ENCODE peak calls at places on chromosomes 12 and 14, in five cellular contexts. F is brain microvascular endothelial cell, I is IMR-90, B is natural killer cell, P is GM12865. W is an unnamed sample.

GRCh38 chr14:64232095-64232830 is 61.9 kb downstream of the ESR2 start:
- DNase-seq in F (peak; percentile 92), I (peak; percentile 96), B (no peak), P (peak; percentile 74), W (no peak)

GRCh38 chr12:40033260-40033649 is 72.6 kb downstream of the SLC2A13 start:
- DNase-seq in F (no peak), I (no peak), B (no peak), P (no peak), W (no peak)

GRCh38 chr14:20345366-20345765 is 1.9 kb downstream of the PARP2 start:
- DNase-seq in F (no peak), I (no peak), B (no peak), P (no peak), W (no peak)

GRCh38 chr14:73008501-73008900 is 18.4 kb downstream of the ZFYVE1 start:
- DNase-seq in F (peak; percentile 14), I (peak; percentile 88), B (no peak), P (no peak), W (no peak)

GRCh38 chr12:96044017-96044985 is 8.9 kb upstream of the LTA4H start:
- DNase-seq in F (peak; percentile 40), I (peak; percentile 84), B (no peak), P (no peak), W (no peak)

GRCh38 chr12:128570191-128571065 is 253.3 kb downstream of the SLC15A4 start:
- DNase-seq in F (no peak), I (no peak), B (peak; percentile 22), P (peak; percentile 90), W (no peak)

GRCh38 chr12:6370994-6371754 is 4.2 kb downstream of the SCNN1A start:
- DNase-seq in F (peak; percentile 42), I (peak; percentile 72), B (no peak), P (no peak), W (peak; percentile 79)

GRCh38 chr14:99718031-99718810 is 34.1 kb downstream of the CYP46A1 start:
- DNase-seq in F (no peak), I (no peak), B (no peak), P (peak; percentile 49), W (no peak)

GRCh38 chr14:34181308-34181707 is 230.4 kb upstream of the EGLN3 start:
- DNase-seq in F (no peak), I (no peak), B (no peak), P (no peak), W (no peak)

GRCh38 chr14:70828188-70828587 is 18.9 kb upstream of the MAP3K9 start:
- DNase-seq in F (no peak), I (no peak), B (no peak), P (no peak), W (no peak)

GRCh38 chr14:73173092-73173735 is 36.9 kb downstream of the PSEN1 start:
- DNase-seq in F (peak; percentile 20), I (peak; percentile 65), B (no peak), P (peak; percentile 53), W (no peak)

GRCh38 chr12:76183459-76184186 is 99.1 kb upstream of the NAP1L1 start:
- DNase-seq in F (peak; percentile 100), I (peak; percentile 99), B (no peak), P (peak; percentile 82), W (no peak)

GRCh38 chr12:127381043-127381668 is 885.8 kb upstream of the TMEM132C start:
- DNase-seq in F (no peak), I (no peak), B (peak; percentile 16), P (peak; percentile 49), W (peak; percentile 73)

GRCh38 chr12:45468751-45469615 is 253.1 kb downstream of the ANO6 start:
- DNase-seq in F (no peak), I (no peak), B (no peak), P (no peak), W (no peak)

GRCh38 chr14:21866479-21866878 is 192.9 kb upstream of the OR4E1 start:
- DNase-seq in F (peak; percentile 40), I (no peak), B (no peak), P (no peak), W (no peak)

GRCh38 chr12:118136559-118137003 is 657 bp downstream of the PEBP1 start:
- DNase-seq in F (peak; percentile 26), I (peak; percentile 36), B (peak; percentile 23), P (peak; percentile 77), W (peak; percentile 9)

GRCh38 chr12:16150290-16150689 is 127.2 kb downstream of the SLC15A5 start:
- DNase-seq in F (no peak), I (no peak), B (no peak), P (no peak), W (no peak)

GRCh38 chr12:65170245-65170881 is 980 bp downstream of the LEMD3 start:
- DNase-seq in F (peak; percentile 65), I (peak; percentile 38), B (peak; percentile 58), P (peak; percentile 82), W (peak; percentile 24)

GRCh38 chr12:59973515-59973914 is 377.7 kb downstream of the SLC16A7 start:
- DNase-seq in F (no peak), I (peak; percentile 75), B (no peak), P (no peak), W (no peak)

GRCh38 chr12:49642370-49642802 is 19.0 kb downstream of the PRPF40B start:
- DNase-seq in F (no peak), I (no peak), B (no peak), P (no peak), W (no peak)

GRCh38 chr14:59482471-59483331 is 1.5 kb downstream of the L3HYPDH start:
- DNase-seq in F (peak; percentile 90), I (peak; percentile 95), B (no peak), P (no peak), W (no peak)

GRCh38 chr14:52299692-52300278 is 14.3 kb upstream of the PTGER2 start:
- DNase-seq in F (peak; percentile 49), I (peak; percentile 71), B (no peak), P (peak; percentile 42), W (no peak)

GRCh38 chr14:80587096-80587724 is 354.3 kb downstream of the CEP128 start:
- DNase-seq in F (peak; percentile 55), I (peak; percentile 48), B (no peak), P (peak; percentile 85), W (no peak)

GRCh38 chr12:14379508-14379907 is 14.0 kb downstream of the ATF7IP start:
- DNase-seq in F (no peak), I (no peak), B (no peak), P (no peak), W (no peak)

GRCh38 chr12:71727958-71728357 is 26.7 kb upstream of the RAB21 start:
- DNase-seq in F (no peak), I (no peak), B (no peak), P (no peak), W (no peak)

GRCh38 chr12:71730936-71731335 is 23.7 kb upstream of the RAB21 start:
- DNase-seq in F (no peak), I (peak; percentile 42), B (no peak), P (no peak), W (no peak)

GRCh38 chr12:71726548-71726947 is 28.1 kb upstream of the RAB21 start:
- DNase-seq in F (no peak), I (no peak), B (no peak), P (no peak), W (no peak)

GRCh38 chr12:71732357-71732712 is 22.3 kb upstream of the RAB21 start:
- DNase-seq in F (no peak), I (no peak), B (no peak), P (no peak), W (no peak)

GRCh38 chr12:71731439-71732356 is 23.0 kb upstream of the RAB21 start:
- DNase-seq in F (peak; percentile 31), I (peak; percentile 80), B (no peak), P (peak; percentile 22), W (no peak)
- TF ChIP-seq CTCF in F (no peak), I (no peak), B (no peak), P (no peak), W (no peak)

DNA sequence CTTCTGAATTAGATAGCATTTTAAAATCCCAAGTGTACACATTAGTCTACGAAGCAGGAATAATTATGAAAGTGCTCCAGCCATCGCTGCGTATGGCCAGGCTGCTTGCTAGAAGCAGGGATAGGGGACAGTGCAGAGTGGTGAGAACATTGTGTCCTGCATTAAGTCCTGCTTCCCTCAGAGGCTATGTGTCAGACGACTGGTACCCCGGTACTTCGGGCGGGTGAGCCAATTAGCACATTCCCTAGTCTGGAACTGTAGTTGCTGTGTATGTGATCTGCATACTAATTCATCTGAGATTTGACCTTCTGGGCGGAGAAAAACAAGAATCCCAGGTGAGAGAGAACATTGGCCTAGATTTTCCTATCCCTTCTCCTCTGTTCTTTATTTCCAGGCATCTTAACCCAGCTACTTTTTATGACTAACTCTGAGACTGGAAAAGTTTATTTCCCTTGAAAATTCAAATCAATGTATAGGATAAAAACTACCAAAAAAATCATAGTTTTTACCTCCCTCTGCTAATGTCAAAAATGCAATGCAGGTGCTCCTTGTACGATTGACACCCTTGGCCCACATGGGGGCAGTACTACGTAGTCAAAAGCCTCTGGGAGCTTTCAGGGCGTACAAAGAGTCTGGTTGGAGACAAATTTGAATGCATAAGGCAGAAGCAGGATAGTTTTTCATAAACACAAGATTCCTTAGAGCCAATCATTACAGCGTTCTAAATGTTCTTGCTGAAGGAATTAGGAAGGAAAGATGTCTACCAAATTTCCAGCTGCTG is 764.3 kb downstream of the NOVA1 start:
- DNase-seq in F (peak; percentile 7), I (no peak), B (no peak), P (no peak), W (peak; percentile 31)
- TF ChIP-seq CTCF in F (peak; percentile 40), I (no peak), B (no peak), P (no peak), W (peak; percentile 80)

DNA sequence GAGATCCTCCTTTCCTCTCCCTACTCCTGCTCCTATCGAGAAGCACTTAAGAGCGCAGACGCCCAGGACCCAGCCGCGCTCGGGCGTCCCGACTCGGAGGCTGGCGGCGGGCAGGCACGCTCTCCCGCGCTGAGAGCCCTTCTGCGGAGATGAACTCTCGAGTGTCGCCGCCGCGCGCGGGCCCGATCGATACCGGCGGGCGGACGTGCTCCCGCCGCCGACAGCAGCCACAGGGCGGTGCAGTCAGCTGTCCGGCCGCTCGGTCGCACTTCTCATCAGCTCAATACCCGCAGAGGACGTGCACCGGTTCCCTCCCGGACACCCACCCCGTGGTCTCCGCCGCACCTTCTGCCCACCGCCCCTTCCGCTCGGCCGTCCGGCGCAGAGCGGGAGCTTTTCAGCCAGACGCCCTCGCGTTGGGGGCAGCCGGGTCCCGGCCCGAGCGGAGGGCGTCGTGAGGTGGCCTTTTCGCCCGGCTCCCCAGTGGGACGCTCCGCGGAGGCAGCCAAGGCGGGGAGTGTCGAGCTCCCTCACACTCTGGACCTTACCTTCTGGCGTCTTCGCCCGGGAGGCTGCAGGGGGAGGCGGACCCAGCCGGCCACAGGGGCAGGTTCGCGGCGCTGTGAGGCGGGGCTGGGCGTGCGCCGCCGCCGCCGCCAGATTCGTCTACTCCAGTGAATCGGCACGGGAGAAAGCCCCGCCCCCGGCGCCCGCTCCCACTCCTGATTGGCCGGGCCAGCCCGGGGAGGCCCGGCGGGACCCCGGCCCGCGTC is 421 bp upstream of the INSM2 start:
- DNase-seq in F (peak; percentile 45), I (peak; percentile 34), B (no peak), P (peak; percentile 81), W (peak; percentile 68)
- TF ChIP-seq CTCF in F (no peak), I (no peak), B (no peak), P (peak; percentile 19), W (no peak)

GRCh38 chr14:92382677-92383076 is 59.7 kb downstream of the SLC24A4 start:
- DNase-seq in F (no peak), I (no peak), B (no peak), P (no peak), W (no peak)
- TF ChIP-seq CTCF in F (peak; percentile 53), I (peak; percentile 14), B (no peak), P (peak; percentile 9), W (peak; percentile 39)

DNA sequence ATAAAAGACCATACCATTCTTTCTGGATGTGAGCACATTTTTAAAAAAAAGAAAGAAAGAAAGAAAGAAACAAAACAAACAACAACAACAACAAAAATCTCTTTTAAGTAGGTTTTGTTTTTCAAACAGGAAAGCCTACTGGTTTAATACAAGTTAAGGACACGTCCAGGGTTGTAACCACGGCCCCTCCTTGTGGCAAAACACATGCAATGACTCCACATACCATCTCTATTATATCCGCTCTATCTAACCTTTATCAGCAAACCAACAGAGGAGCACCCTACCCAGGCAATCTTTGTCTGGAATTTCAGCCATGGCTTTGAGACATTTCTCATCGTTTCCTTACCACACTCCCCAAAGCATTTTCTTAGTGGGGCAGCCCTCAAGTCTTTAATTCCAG is 360.5 kb upstream of the TMPO start:
- DNase-seq in F (no peak), I (no peak), B (no peak), P (peak; percentile 24), W (no peak)
- TF ChIP-seq CTCF in F (no peak), I (no peak), B (no peak), P (no peak), W (peak; percentile 56)

W was measured in progenitor cell of endocrine pancreas.